ENCODE peak calls at places on chromosomes 12 and 14, in six cellular contexts. One of them, this sample, is unnamed.

GRCh38 chr12:6041891-6042290 is 82.6 kb downstream of the VWF start:
- DNase-seq in NCI-H510A treated with DMSO at 0.1 percent for 48 hours: no peak
- DNase-seq in effector CD4-positive, alpha-beta T cell: no peak
- DNase-seq in HCT116: no peak
- DNase-seq in left cardiac atrium: no peak
- DNase-seq in T-helper 2 cell: no peak
- DNase-seq in this sample: no peak

GRCh38 chr12:75863475-75863874 is 168.1 kb downstream of the PHLDA1 start:
- DNase-seq in NCI-H510A treated with DMSO at 0.1 percent for 48 hours: no peak
- DNase-seq in effector CD4-positive, alpha-beta T cell: no peak
- DNase-seq in HCT116: no peak
- DNase-seq in left cardiac atrium: no peak
- DNase-seq in T-helper 2 cell: no peak
- DNase-seq in this sample: no peak

GRCh38 chr14:51342226-51342625 is 102.2 kb downstream of the TMX1 start:
- DNase-seq in NCI-H510A treated with DMSO at 0.1 percent for 48 hours: no peak
- DNase-seq in effector CD4-positive, alpha-beta T cell: no peak
- DNase-seq in HCT116: no peak
- DNase-seq in left cardiac atrium: no peak
- DNase-seq in T-helper 2 cell: no peak
- DNase-seq in this sample: no peak

GRCh38 chr12:108930756-108931155 is 50.9 kb downstream of the DAO start:
- DNase-seq in NCI-H510A treated with DMSO at 0.1 percent for 48 hours: no peak
- DNase-seq in effector CD4-positive, alpha-beta T cell: no peak
- DNase-seq in HCT116: no peak
- DNase-seq in left cardiac atrium: no peak
- DNase-seq in T-helper 2 cell: no peak
- DNase-seq in this sample: no peak

GRCh38 chr12:78115889-78116288 is 285.2 kb downstream of the NAV3 start:
- DNase-seq in NCI-H510A treated with DMSO at 0.1 percent for 48 hours: no peak
- DNase-seq in effector CD4-positive, alpha-beta T cell: no peak
- DNase-seq in HCT116: no peak
- DNase-seq in left cardiac atrium: no peak
- DNase-seq in T-helper 2 cell: no peak
- DNase-seq in this sample: no peak

GRCh38 chr14:92400579-92401444 is 77.8 kb downstream of the SLC24A4 start:
- DNase-seq in NCI-H510A treated with DMSO at 0.1 percent for 48 hours: no peak
- DNase-seq in effector CD4-positive, alpha-beta T cell: no peak
- DNase-seq in HCT116: no peak
- DNase-seq in left cardiac atrium: no peak
- DNase-seq in T-helper 2 cell: no peak
- DNase-seq in this sample: no peak

GRCh38 chr12:121538699-121539061 is 42.1 kb downstream of the KDM2B start:
- DNase-seq in NCI-H510A treated with DMSO at 0.1 percent for 48 hours: peak; percentile 51
- DNase-seq in effector CD4-positive, alpha-beta T cell: no peak
- DNase-seq in HCT116: peak; percentile 75
- DNase-seq in left cardiac atrium: no peak
- DNase-seq in T-helper 2 cell: no peak
- DNase-seq in this sample: no peak

GRCh38 chr14:100901391-100902183 is 1.9 kb downstream of the RTL1 start:
- DNase-seq in NCI-H510A treated with DMSO at 0.1 percent for 48 hours: no peak
- DNase-seq in effector CD4-positive, alpha-beta T cell: no peak
- DNase-seq in HCT116: no peak
- DNase-seq in left cardiac atrium: no peak
- DNase-seq in T-helper 2 cell: no peak
- DNase-seq in this sample: no peak

GRCh38 chr12:45762185-45763110 is 32.9 kb downstream of the ARID2 start:
- DNase-seq in NCI-H510A treated with DMSO at 0.1 percent for 48 hours: peak; percentile 78
- DNase-seq in effector CD4-positive, alpha-beta T cell: no peak
- DNase-seq in HCT116: peak; percentile 19
- DNase-seq in left cardiac atrium: no peak
- DNase-seq in T-helper 2 cell: no peak
- DNase-seq in this sample: no peak

GRCh38 chr12:57012600-57013465 is 3.5 kb downstream of the TAC3 start:
- DNase-seq in NCI-H510A treated with DMSO at 0.1 percent for 48 hours: no peak
- DNase-seq in effector CD4-positive, alpha-beta T cell: no peak
- DNase-seq in HCT116: no peak
- DNase-seq in left cardiac atrium: no peak
- DNase-seq in T-helper 2 cell: no peak
- DNase-seq in this sample: no peak

GRCh38 chr14:64407329-64407728 is 19.2 kb downstream of the MTHFD1 start:
- DNase-seq in NCI-H510A treated with DMSO at 0.1 percent for 48 hours: no peak
- DNase-seq in effector CD4-positive, alpha-beta T cell: no peak
- DNase-seq in HCT116: no peak
- DNase-seq in left cardiac atrium: no peak
- DNase-seq in T-helper 2 cell: no peak
- DNase-seq in this sample: no peak

GRCh38 chr14:54356172-54356571 is 40.6 kb upstream of the CDKN3 start:
- DNase-seq in NCI-H510A treated with DMSO at 0.1 percent for 48 hours: no peak
- DNase-seq in effector CD4-positive, alpha-beta T cell: no peak
- DNase-seq in HCT116: no peak
- DNase-seq in left cardiac atrium: no peak
- DNase-seq in T-helper 2 cell: no peak
- DNase-seq in this sample: no peak

GRCh38 chr12:68100241-68100640 is 59.3 kb downstream of the IFNG start:
- DNase-seq in NCI-H510A treated with DMSO at 0.1 percent for 48 hours: peak; percentile 29
- DNase-seq in effector CD4-positive, alpha-beta T cell: no peak
- DNase-seq in HCT116: no peak
- DNase-seq in left cardiac atrium: no peak
- DNase-seq in T-helper 2 cell: no peak
- DNase-seq in this sample: no peak

GRCh38 chr14:29846339-29847129 is 81.1 kb downstream of the PRKD1 start:
- DNase-seq in NCI-H510A treated with DMSO at 0.1 percent for 48 hours: peak; percentile 49
- DNase-seq in effector CD4-positive, alpha-beta T cell: no peak
- DNase-seq in HCT116: no peak
- DNase-seq in left cardiac atrium: no peak
- DNase-seq in T-helper 2 cell: no peak
- DNase-seq in this sample: no peak

GRCh38 chr14:57632649-57633048 is 139.0 kb upstream of the CCDC198 start:
- DNase-seq in NCI-H510A treated with DMSO at 0.1 percent for 48 hours: no peak
- DNase-seq in effector CD4-positive, alpha-beta T cell: no peak
- DNase-seq in HCT116: no peak
- DNase-seq in left cardiac atrium: no peak
- DNase-seq in T-helper 2 cell: no peak
- DNase-seq in this sample: no peak

GRCh38 chr12:13234045-13234641 is 37.6 kb downstream of the EMP1 start:
- DNase-seq in NCI-H510A treated with DMSO at 0.1 percent for 48 hours: no peak
- DNase-seq in effector CD4-positive, alpha-beta T cell: peak; percentile 14
- DNase-seq in HCT116: peak; percentile 61
- DNase-seq in left cardiac atrium: peak; percentile 48
- DNase-seq in T-helper 2 cell: no peak
- DNase-seq in this sample: peak; percentile 44

GRCh38 chr12:91353266-91353665 is 170.6 kb upstream of the DCN start:
- DNase-seq in NCI-H510A treated with DMSO at 0.1 percent for 48 hours: no peak
- DNase-seq in effector CD4-positive, alpha-beta T cell: no peak
- DNase-seq in HCT116: no peak
- DNase-seq in left cardiac atrium: no peak
- DNase-seq in T-helper 2 cell: no peak
- DNase-seq in this sample: no peak

GRCh38 chr14:105072381-105072861 is 7.2 kb upstream of the GPR132 start:
- DNase-seq in NCI-H510A treated with DMSO at 0.1 percent for 48 hours: no peak
- DNase-seq in effector CD4-positive, alpha-beta T cell: no peak
- DNase-seq in HCT116: no peak
- DNase-seq in left cardiac atrium: no peak
- DNase-seq in T-helper 2 cell: no peak
- DNase-seq in this sample: no peak

GRCh38 chr12:4483885-4484823 is 38.5 kb upstream of the FGF6 start:
- DNase-seq in NCI-H510A treated with DMSO at 0.1 percent for 48 hours: no peak
- DNase-seq in effector CD4-positive, alpha-beta T cell: no peak
- DNase-seq in HCT116: no peak
- DNase-seq in left cardiac atrium: no peak
- DNase-seq in T-helper 2 cell: no peak
- DNase-seq in this sample: no peak

GRCh38 chr12:84150226-84150625 is 762.4 kb downstream of the SLC6A15 start:
- DNase-seq in NCI-H510A treated with DMSO at 0.1 percent for 48 hours: no peak
- DNase-seq in effector CD4-positive, alpha-beta T cell: no peak
- DNase-seq in HCT116: no peak
- DNase-seq in left cardiac atrium: no peak
- DNase-seq in T-helper 2 cell: no peak
- DNase-seq in this sample: no peak